ENCODE peak calls at places on chromosomes 11 and 22, in four cellular contexts. H is gastrocnemius medialis, W is A549, O is stomach. T is an unnamed sample.

GRCh38 chr22:46053563-46054090 is 76.7 kb upstream of the WNT7B start:
- DNase-seq in O (peak; percentile 84), W (no peak), H (no peak), T (peak; percentile 81)

GRCh38 chr11:94521684-94522083 is 9.4 kb downstream of the C11orf97 start:
- DNase-seq in W (no peak), H (no peak), O (no peak), T (no peak)

GRCh38 chr11:69951821-69952590 is 126.1 kb upstream of the ANO1 start:
- DNase-seq in H (no peak), O (no peak), W (no peak), T (no peak)

GRCh38 chr11:132685174-132685611 is 847.1 kb downstream of the OPCML start:
- DNase-seq in W (no peak), O (no peak), H (no peak), T (no peak)

GRCh38 chr11:123179571-123179970 is 15.5 kb downstream of the CLMP start:
- DNase-seq in O (no peak), H (no peak), W (no peak), T (no peak)

GRCh38 chr11:113173023-113173594 is 141.3 kb upstream of the TTC12 start:
- DNase-seq in W (no peak), O (no peak), H (no peak), T (no peak)

GRCh38 chr11:48081151-48082010 is 101.0 kb downstream of the PTPRJ start:
- DNase-seq in H (peak; percentile 86), O (no peak), W (no peak), T (peak; percentile 55)

GRCh38 chr11:123247498-123247799 is 52.4 kb upstream of the CLMP start:
- DNase-seq in H (no peak), O (no peak), W (no peak), T (no peak)

GRCh38 chr11:60378359-60378758 is at the start of gene MS4A7:
- DNase-seq in H (peak; percentile 16), O (no peak), W (no peak), T (peak; percentile 67)

GRCh38 chr22:37045958-37046357 is 5.6 kb upstream of the KCTD17 start:
- DNase-seq in H (no peak), W (peak; percentile 51), O (no peak), T (peak; percentile 38)

GRCh38 chr22:39471421-39472141 is 14.8 kb downstream of the MGAT3 start:
- DNase-seq in H (no peak), W (no peak), O (no peak), T (no peak)

GRCh38 chr11:79919340-79919739 is 478.5 kb upstream of the TENM4 start:
- DNase-seq in H (no peak), W (no peak), O (no peak), T (no peak)

GRCh38 chr11:103202048-103202651 is 92.9 kb downstream of the DYNC2H1 start:
- DNase-seq in O (no peak), W (peak; percentile 51), H (no peak), T (no peak)

GRCh38 chr22:22702874-22703570 is 58.6 kb downstream of the GGTLC2 start:
- DNase-seq in O (no peak), W (no peak), H (no peak), T (no peak)

GRCh38 chr11:532512-533048 is 2.8 kb downstream of the HRAS start:
- DNase-seq in H (no peak), W (no peak), O (no peak), T (no peak)

GRCh38 chr22:25232301-25232700 is 12.9 kb downstream of the CRYBB2 start:
- DNase-seq in W (no peak), H (no peak), O (no peak), T (no peak)

GRCh38 chr11:31417357-31417756 is 47.7 kb downstream of the DNAJC24 start:
- DNase-seq in O (no peak), H (no peak), W (no peak), T (no peak)

GRCh38 chr11:20021771-20022362 is 138.4 kb downstream of the DBX1 start:
- DNase-seq in O (no peak), H (no peak), W (peak; percentile 73), T (no peak)

GRCh38 chr11:32050256-32050655 is 40.6 kb upstream of the RCN1 start:
- DNase-seq in O (peak; percentile 41), W (no peak), H (no peak), T (no peak)

GRCh38 chr11:119093951-119094815 is 7.5 kb downstream of the DPAGT1 start:
- DNase-seq in W (no peak), O (peak; percentile 37), H (no peak), T (peak; percentile 58)
- TF ChIP-seq POLR2A in W (peak; percentile 32), O (no peak), H (no peak), T (no peak)

DNA sequence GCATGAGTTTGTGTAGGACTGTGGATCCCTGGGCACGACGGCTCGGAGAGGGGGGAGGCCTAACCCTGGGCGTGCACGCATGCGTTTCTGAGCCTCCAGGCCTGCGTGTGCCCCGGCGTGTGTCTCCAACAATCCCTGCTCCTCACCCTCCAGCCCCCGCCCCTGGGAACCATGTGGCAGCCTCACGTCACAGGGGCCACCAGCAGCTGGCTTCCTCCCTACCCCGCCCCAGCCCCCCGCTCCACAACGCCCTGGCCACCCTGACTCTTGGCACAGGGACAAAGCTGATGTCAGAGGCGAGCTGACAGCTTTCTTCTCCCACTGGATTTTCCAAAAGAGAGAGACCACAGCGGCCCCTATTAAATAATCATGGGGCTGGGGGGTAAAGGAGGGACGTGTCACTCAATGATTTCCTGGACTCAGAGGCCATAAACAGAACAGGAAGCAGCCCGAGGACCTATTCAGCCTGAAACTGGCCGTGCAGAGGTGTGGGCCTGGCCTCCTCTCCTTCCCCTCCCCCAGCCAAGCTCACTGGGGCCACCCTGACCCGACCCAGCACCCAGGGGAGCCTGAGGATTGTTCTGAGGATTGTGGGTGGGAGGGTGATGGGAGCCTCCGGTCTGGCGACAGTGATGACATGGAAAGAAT is 6.8 kb upstream of the LIF start:
- DNase-seq in H (peak; percentile 16), W (peak; percentile 93), O (peak; percentile 43), T (no peak)
- H3K4me1 ChIP-seq in H (no peaks in the 10 kb centered on the region), W (peaks cover 74% of the 10 kb centered on the region), O (peaks cover 48% of the 10 kb centered on the region), T (peaks cover 8% of the 10 kb centered on the region)

DNA sequence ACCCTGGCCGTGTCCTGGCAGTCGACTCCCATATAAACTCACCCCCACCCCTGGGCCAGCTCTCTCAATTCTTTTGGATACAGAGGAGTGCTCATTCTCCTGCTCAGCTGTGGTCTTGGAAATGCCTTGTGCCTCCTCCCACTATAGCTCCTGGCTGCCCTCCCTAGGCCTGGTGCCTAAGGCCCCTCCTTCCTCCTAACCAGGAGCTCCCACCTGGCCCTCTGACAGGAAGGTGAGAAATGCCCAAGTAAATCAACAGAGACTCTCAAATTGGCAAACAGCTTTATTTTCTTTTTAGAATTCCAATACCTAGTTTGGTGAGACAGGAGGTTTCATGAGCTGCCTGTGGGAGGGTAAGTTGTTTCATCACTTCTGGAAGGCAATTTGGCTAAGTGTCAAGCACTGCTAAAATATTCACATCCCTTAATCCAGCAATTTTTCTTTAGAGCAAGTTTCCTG is 209.5 kb upstream of the ARHGAP20 start:
- DNase-seq in W (no peak), O (peak; percentile 37), H (no peak), T (no peak)
- TF ChIP-seq CTCF in W (no peak), O (no peak), H (no peak), T (no peak)

GRCh38 chr22:19873138-19873959 is 18.7 kb upstream of the GNB1L start:
- DNase-seq in H (no peak), O (no peak), W (no peak), T (peak; percentile 42)
- TF ChIP-seq POLR2A in H (no peak), O (no peak), W (no peak), T (no peak)

GRCh38 chr22:19988965-19989724 is 27.5 kb downstream of the ARVCF start:
- DNase-seq in O (no peak), W (no peak), H (no peak), T (no peak)

GRCh38 chr22:19986410-19987341 is 29.9 kb downstream of the ARVCF start:
- DNase-seq in W (peak; percentile 41), H (peak; percentile 50), O (peak; percentile 79), T (peak; percentile 76)

GRCh38 chr22:19987394-19988306 is 29.0 kb downstream of the ARVCF start:
- DNase-seq in W (no peak), H (no peak), O (no peak), T (no peak)

GRCh38 chr22:19989725-19990067 is 26.9 kb downstream of the ARVCF start:
- DNase-seq in W (no peak), O (no peak), H (no peak), T (no peak)

DNA sequence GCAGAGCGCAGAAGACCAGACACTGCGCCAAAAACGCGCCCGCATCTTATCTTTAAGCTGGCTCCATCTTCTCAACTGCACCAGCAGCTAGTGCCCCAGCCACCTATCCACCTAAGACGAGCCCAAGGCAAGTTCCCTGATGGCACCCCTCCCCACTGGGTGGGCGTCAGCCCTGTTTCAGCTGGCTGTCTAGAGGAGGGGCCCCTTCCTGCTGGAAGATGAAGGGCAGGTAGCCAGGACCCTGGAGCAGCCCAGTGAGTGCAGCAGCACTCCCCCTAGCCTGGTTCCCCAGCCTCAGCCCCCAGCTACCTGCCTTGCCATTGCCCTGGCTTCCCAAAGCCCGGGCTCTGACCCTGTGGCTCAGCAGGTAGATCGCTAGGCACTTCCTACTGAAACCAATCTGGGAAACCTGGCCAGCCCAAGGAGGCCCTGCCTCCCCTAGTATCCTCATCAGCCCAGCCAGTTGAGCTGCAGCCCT is 28.3 kb downstream of the ARVCF start:
- DNase-seq in H (no peak), W (no peak), O (no peak), T (no peak)
- H3K4me1 ChIP-seq in H (peaks cover 39% of the 10 kb centered on the region), W (peaks cover 20% of the 10 kb centered on the region), O (peaks cover 14% of the 10 kb centered on the region), T (peaks cover 8% of the 10 kb centered on the region)

DNA sequence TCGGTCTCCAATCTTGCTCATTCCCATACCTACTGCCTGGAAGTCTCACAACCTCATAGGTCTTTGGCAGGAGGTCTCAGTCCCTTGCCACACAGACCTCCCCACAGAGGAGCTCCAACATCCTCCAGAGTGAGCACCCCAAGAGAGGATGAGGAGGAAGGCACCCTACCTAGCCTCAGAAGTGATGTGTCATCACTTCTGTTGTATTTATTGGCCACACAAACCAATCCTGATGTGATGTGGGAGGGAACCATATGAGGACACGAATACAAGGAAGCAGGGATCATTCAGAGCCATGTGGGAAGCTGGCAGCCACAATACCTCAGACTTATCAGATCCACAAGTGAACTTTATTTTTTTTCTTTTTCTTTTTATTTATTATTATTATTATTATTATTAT is 9.0 kb upstream of the UPK2 start:
- DNase-seq in H (no peak), W (no peak), O (no peak), T (no peak)
- TF ChIP-seq CTCF in H (no peak), W (no peak), O (no peak), T (no peak)

GRCh38 chr22:50507421-50507990 is at the start of gene LMF2:
- DNase-seq in W (no peak), H (peak; percentile 78), O (peak; percentile 94), T (peak; percentile 93)
- TF ChIP-seq POLR2A in W (peak; percentile 67), H (peak; percentile 53), O (no peak), T (peak; percentile 47)

DNA sequence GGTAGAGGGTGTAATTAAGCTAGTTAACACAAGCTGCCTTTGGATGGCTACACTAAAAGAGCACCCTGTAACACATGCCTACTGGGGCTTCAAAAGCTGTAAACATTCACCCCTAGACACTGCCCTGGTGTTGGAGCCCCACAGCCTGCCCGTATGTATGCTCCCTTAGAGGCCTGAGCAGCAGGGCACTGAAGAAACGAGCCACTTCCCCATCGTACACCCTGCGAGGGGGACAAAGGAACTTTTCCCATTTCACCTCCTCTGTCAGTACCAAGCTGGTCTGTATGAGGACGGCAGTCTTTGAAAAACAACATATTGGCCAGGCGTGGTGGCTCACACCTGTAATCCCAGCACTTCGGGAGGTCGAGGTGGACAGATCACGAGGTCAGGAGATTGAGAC is 77.0 kb downstream of the MAML2 start:
- DNase-seq in W (no peak), O (no peak), H (no peak), T (no peak)
- H3K4me1 ChIP-seq in W (peaks cover 15% of the 10 kb centered on the region), O (peaks cover 15% of the 10 kb centered on the region), H (no peaks in the 10 kb centered on the region), T (peaks cover 40% of the 10 kb centered on the region)

GRCh38 chr11:116215471-116216113 is 557.2 kb downstream of the BUD13 start:
- DNase-seq in H (no peak), O (no peak), W (peak; percentile 6), T (no peak)
- TF ChIP-seq CTCF in H (no peak), O (no peak), W (no peak), T (no peak)

T was measured in adrenal gland.